ENCODE peak calls at places on chromosome 10, in ten cellular contexts. One of them, this sample, is unnamed.
A peak's percentile ranks its signal among the peaks of the same experiment; 100 is the strongest.

GRCh38 chr10:123884351-123884906 is 7.2 kb downstream of the CPXM2 start:
- DNase-seq in esophagus squamous epithelium: no peak
- DNase-seq in substantia nigra: no peak
- DNase-seq in HCEC 1CT: no peak
- DNase-seq in stimulated activated effector memory CD8-positive, alpha-beta T cell treated with anti-CD3 and anti-CD28 coated beads, Interleukin-12 subunit alpha, Interleukin-12 subunit beta, amount 100 ng/mL, for 72 hours: no peak
- DNase-seq in HFFc6: no peak
- DNase-seq in NCI-H774: no peak
- DNase-seq in dermis blood vessel endothelial cell: no peak
- DNase-seq in HEK293T: no peak
- DNase-seq in NCI-H1436: no peak
- DNase-seq in this sample: no peak

GRCh38 chr10:25974897-25975459 is 40.9 kb downstream of the MYO3A start:
- DNase-seq in esophagus squamous epithelium: no peak
- DNase-seq in substantia nigra: no peak
- DNase-seq in HCEC 1CT: no peak
- DNase-seq in stimulated activated effector memory CD8-positive, alpha-beta T cell treated with anti-CD3 and anti-CD28 coated beads, Interleukin-12 subunit alpha, Interleukin-12 subunit beta, amount 100 ng/mL, for 72 hours: no peak
- DNase-seq in HFFc6: no peak
- DNase-seq in NCI-H774: no peak
- DNase-seq in dermis blood vessel endothelial cell: no peak
- DNase-seq in HEK293T: no peak
- DNase-seq in NCI-H1436: no peak
- DNase-seq in this sample: no peak

GRCh38 chr10:25678220-25678619 is 255.8 kb upstream of the MYO3A start:
- DNase-seq in esophagus squamous epithelium: no peak
- DNase-seq in substantia nigra: no peak
- DNase-seq in HCEC 1CT: no peak
- DNase-seq in stimulated activated effector memory CD8-positive, alpha-beta T cell treated with anti-CD3 and anti-CD28 coated beads, Interleukin-12 subunit alpha, Interleukin-12 subunit beta, amount 100 ng/mL, for 72 hours: no peak
- DNase-seq in HFFc6: no peak
- DNase-seq in NCI-H774: no peak
- DNase-seq in dermis blood vessel endothelial cell: no peak
- DNase-seq in HEK293T: no peak
- DNase-seq in NCI-H1436: no peak
- DNase-seq in this sample: no peak

GRCh38 chr10:21517983-21518628 is 7.4 kb downstream of the SKIDA1 start:
- DNase-seq in esophagus squamous epithelium: no peak
- DNase-seq in substantia nigra: no peak
- DNase-seq in HCEC 1CT: peak; percentile 31
- DNase-seq in stimulated activated effector memory CD8-positive, alpha-beta T cell treated with anti-CD3 and anti-CD28 coated beads, Interleukin-12 subunit alpha, Interleukin-12 subunit beta, amount 100 ng/mL, for 72 hours: peak; percentile 47
- DNase-seq in HFFc6: no peak
- DNase-seq in NCI-H774: peak; percentile 76
- DNase-seq in dermis blood vessel endothelial cell: peak; percentile 43
- DNase-seq in HEK293T: no peak
- DNase-seq in NCI-H1436: peak; percentile 80
- DNase-seq in this sample: peak; percentile 75

GRCh38 chr10:124849111-124849773 is 47.6 kb downstream of the ABRAXAS2 start:
- DNase-seq in esophagus squamous epithelium: no peak
- DNase-seq in substantia nigra: no peak
- DNase-seq in HCEC 1CT: no peak
- DNase-seq in stimulated activated effector memory CD8-positive, alpha-beta T cell treated with anti-CD3 and anti-CD28 coated beads, Interleukin-12 subunit alpha, Interleukin-12 subunit beta, amount 100 ng/mL, for 72 hours: no peak
- DNase-seq in HFFc6: no peak
- DNase-seq in NCI-H774: no peak
- DNase-seq in dermis blood vessel endothelial cell: no peak
- DNase-seq in HEK293T: no peak
- DNase-seq in NCI-H1436: no peak
- DNase-seq in this sample: no peak

GRCh38 chr10:29144126-29144525 is 144.7 kb upstream of the LYZL1 start:
- DNase-seq in esophagus squamous epithelium: no peak
- DNase-seq in substantia nigra: no peak
- DNase-seq in HCEC 1CT: no peak
- DNase-seq in stimulated activated effector memory CD8-positive, alpha-beta T cell treated with anti-CD3 and anti-CD28 coated beads, Interleukin-12 subunit alpha, Interleukin-12 subunit beta, amount 100 ng/mL, for 72 hours: no peak
- DNase-seq in HFFc6: no peak
- DNase-seq in NCI-H774: no peak
- DNase-seq in dermis blood vessel endothelial cell: no peak
- DNase-seq in HEK293T: no peak
- DNase-seq in NCI-H1436: no peak
- DNase-seq in this sample: no peak

GRCh38 chr10:60420991-60421894 is 31.6 kb upstream of the ANK3 start:
- DNase-seq in esophagus squamous epithelium: no peak
- DNase-seq in substantia nigra: no peak
- DNase-seq in HCEC 1CT: no peak
- DNase-seq in stimulated activated effector memory CD8-positive, alpha-beta T cell treated with anti-CD3 and anti-CD28 coated beads, Interleukin-12 subunit alpha, Interleukin-12 subunit beta, amount 100 ng/mL, for 72 hours: no peak
- DNase-seq in HFFc6: no peak
- DNase-seq in NCI-H774: no peak
- DNase-seq in dermis blood vessel endothelial cell: no peak
- DNase-seq in HEK293T: no peak
- DNase-seq in NCI-H1436: no peak
- DNase-seq in this sample: no peak

GRCh38 chr10:128629111-128630096 is 503.2 kb upstream of the MKI67 start:
- DNase-seq in esophagus squamous epithelium: no peak
- DNase-seq in substantia nigra: no peak
- DNase-seq in HCEC 1CT: no peak
- DNase-seq in stimulated activated effector memory CD8-positive, alpha-beta T cell treated with anti-CD3 and anti-CD28 coated beads, Interleukin-12 subunit alpha, Interleukin-12 subunit beta, amount 100 ng/mL, for 72 hours: no peak
- DNase-seq in HFFc6: no peak
- DNase-seq in NCI-H774: no peak
- DNase-seq in dermis blood vessel endothelial cell: no peak
- DNase-seq in HEK293T: no peak
- DNase-seq in NCI-H1436: no peak
- DNase-seq in this sample: no peak

GRCh38 chr10:21533577-21534475 is at the start of gene MLLT10:
- DNase-seq in esophagus squamous epithelium: peak; percentile 65
- DNase-seq in substantia nigra: peak; percentile 92
- DNase-seq in HCEC 1CT: peak; percentile 97
- DNase-seq in stimulated activated effector memory CD8-positive, alpha-beta T cell treated with anti-CD3 and anti-CD28 coated beads, Interleukin-12 subunit alpha, Interleukin-12 subunit beta, amount 100 ng/mL, for 72 hours: peak; percentile 92
- DNase-seq in HFFc6: peak; percentile 90
- DNase-seq in NCI-H774: peak; percentile 97
- DNase-seq in dermis blood vessel endothelial cell: peak; percentile 98
- DNase-seq in HEK293T: peak; percentile 88
- DNase-seq in NCI-H1436: peak; percentile 95
- DNase-seq in this sample: peak; percentile 90

GRCh38 chr10:69248117-69248730 is 28.1 kb downstream of the HKDC1 start:
- DNase-seq in esophagus squamous epithelium: no peak
- DNase-seq in substantia nigra: no peak
- DNase-seq in HCEC 1CT: no peak
- DNase-seq in stimulated activated effector memory CD8-positive, alpha-beta T cell treated with anti-CD3 and anti-CD28 coated beads, Interleukin-12 subunit alpha, Interleukin-12 subunit beta, amount 100 ng/mL, for 72 hours: no peak
- DNase-seq in HFFc6: no peak
- DNase-seq in NCI-H774: no peak
- DNase-seq in dermis blood vessel endothelial cell: no peak
- DNase-seq in HEK293T: no peak
- DNase-seq in NCI-H1436: no peak
- DNase-seq in this sample: no peak

This sample was measured in NCI-H748 treated with DMSO at 0.1 percent for 48 hours.